ENCODE peak calls at places on chromosome 11, in five cellular contexts. U, J, X, O and D are unnamed samples.
A peak's percentile ranks its signal among the peaks of the same experiment; 100 is the strongest.

GRCh38 chr11:62088331-62088933 is 35.4 kb upstream of the INCENP start:
- DNase-seq in U (no peak), J (no peak), X (no peak), O (no peak), D (no peak)

GRCh38 chr11:126723665-126724045 is 276.9 kb downstream of the KIRREL3 start:
- DNase-seq in U (no peak), J (no peak), X (no peak), O (peak; percentile 55), D (no peak)

GRCh38 chr11:20363500-20364411 is at the start of gene HTATIP2:
- DNase-seq in U (peak; percentile 84), J (peak; percentile 85), X (no peak), O (peak; percentile 33), D (peak; percentile 91)

GRCh38 chr11:108324587-108324986 is 101.7 kb downstream of the ATM start:
- DNase-seq in U (no peak), J (no peak), X (no peak), O (peak; percentile 57), D (no peak)

GRCh38 chr11:118219696-118220095 is 5.1 kb downstream of the JAML start:
- DNase-seq in U (no peak), J (no peak), X (no peak), O (no peak), D (no peak)

GRCh38 chr11:109695696-109696095 is 273.7 kb downstream of the C11orf87 start:
- DNase-seq in U (no peak), J (no peak), X (no peak), O (peak; percentile 10), D (no peak)

GRCh38 chr11:126695293-126695692 is 305.3 kb downstream of the KIRREL3 start:
- DNase-seq in U (no peak), J (no peak), X (no peak), O (no peak), D (no peak)

GRCh38 chr11:45518096-45518852 is 147.1 kb downstream of the CHST1 start:
- DNase-seq in U (no peak), J (peak; percentile 88), X (peak; percentile 4), O (no peak), D (no peak)

GRCh38 chr11:10619281-10619680 is 50.8 kb upstream of the LYVE1 start:
- DNase-seq in U (no peak), J (no peak), X (no peak), O (no peak), D (no peak)

GRCh38 chr11:118913411-118914125 is 12.2 kb downstream of the BCL9L start:
- DNase-seq in U (no peak), J (peak; percentile 70), X (no peak), O (no peak), D (peak; percentile 77)

GRCh38 chr11:60098508-60098907 is 10.0 kb downstream of the MS4A2 start:
- DNase-seq in U (no peak), J (no peak), X (no peak), O (no peak), D (no peak)

GRCh38 chr11:1674194-1674878 is 22.7 kb upstream of the KRTAP5-6 start:
- DNase-seq in U (no peak), J (peak; percentile 37), X (no peak), O (no peak), D (no peak)

GRCh38 chr11:46983598-46983997 is 47.0 kb downstream of the CSTPP1 start:
- DNase-seq in U (peak; percentile 68), J (peak; percentile 48), X (no peak), O (no peak), D (no peak)

GRCh38 chr11:123640677-123641494 is 13.5 kb downstream of the SCN3B start:
- DNase-seq in U (peak; percentile 37), J (peak; percentile 90), X (no peak), O (peak; percentile 17), D (peak; percentile 69)

GRCh38 chr11:57711414-57712255 is at the start of gene MED19:
- DNase-seq in U (peak; percentile 90), J (peak; percentile 98), X (peak; percentile 94), O (peak; percentile 72), D (peak; percentile 95)

GRCh38 chr11:1475841-1476240 is 10.7 kb downstream of the MOB2 start:
- DNase-seq in U (no peak), J (no peak), X (no peak), O (no peak), D (no peak)

GRCh38 chr11:114563077-114563476 is 3.4 kb upstream of the NXPE1 start:
- DNase-seq in U (no peak), J (no peak), X (peak; percentile 27), O (peak; percentile 8), D (no peak)

GRCh38 chr11:103637250-103637649 is 399.2 kb upstream of the DDI1 start:
- DNase-seq in U (no peak), J (no peak), X (no peak), O (peak; percentile 55), D (no peak)

GRCh38 chr11:61024938-61025818 is 53.7 kb downstream of the CD6 start:
- DNase-seq in U (no peak), J (no peak), X (no peak), O (no peak), D (no peak)

GRCh38 chr11:45939836-45940235 is 17.4 kb downstream of the LARGE2 start:
- DNase-seq in U (no peak), J (no peak), X (no peak), O (peak; percentile 8), D (no peak)

GRCh38 chr11:32963721-32964120 is 52.0 kb upstream of the DEPDC7 start:
- DNase-seq in U (no peak), J (no peak), X (no peak), O (no peak), D (no peak)

GRCh38 chr11:60390389-60390788 is 5.9 kb upstream of the MS4A14 start:
- DNase-seq in U (no peak), J (no peak), X (no peak), O (no peak), D (no peak)

GRCh38 chr11:32575070-32575469 is 8.6 kb upstream of the EIF3M start:
- DNase-seq in U (no peak), J (no peak), X (no peak), O (no peak), D (no peak)

GRCh38 chr11:71438650-71439049 is 9.5 kb downstream of the DHCR7 start:
- DNase-seq in U (no peak), J (no peak), X (no peak), O (no peak), D (no peak)
- TF ChIP-seq CTCF in U (no peak), J (no peak), X (no peak), O (no peak), D (no peak)

DNA sequence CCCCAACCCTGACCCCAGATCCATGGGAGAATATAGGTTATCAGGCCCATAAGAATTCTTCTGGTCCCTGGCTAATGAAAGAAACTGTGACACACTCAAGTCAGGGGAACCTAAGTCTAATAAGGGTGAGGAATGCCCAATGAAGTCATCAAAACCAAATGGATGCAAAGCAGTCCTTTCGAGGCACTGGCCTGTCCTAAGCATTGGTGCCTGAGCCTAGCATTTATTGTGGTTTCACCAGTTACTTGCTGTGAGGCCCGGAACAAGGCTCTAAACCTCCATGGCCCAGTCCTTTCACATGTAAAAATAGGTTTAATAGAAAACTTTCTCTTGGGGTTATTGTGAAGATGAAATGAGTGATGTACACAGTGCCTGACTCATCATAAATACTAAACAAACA is 712.6 kb downstream of the DLG2 start:
- DNase-seq in U (no peak), J (no peak), X (no peak), O (no peak), D (no peak)
- H3K9ac ChIP-seq in U (no peak overlapping the region), J (no peak overlapping the region), X (no peak overlapping the region), O (no peak overlapping the region), D (no peak overlapping the region)

GRCh38 chr11:18321991-18322711 is at the start of the genes GTF2H1 and HPS5:
- DNase-seq in U (peak; percentile 99), J (peak; percentile 98), X (peak; percentile 98), O (peak; percentile 99), D (peak; percentile 98)

GRCh38 chr11:18321622-18321990 is 334 bp downstream of the HPS5 start:
- DNase-seq in U (no peak), J (no peak), X (no peak), O (no peak), D (no peak)

GRCh38 chr11:18319914-18320313 is 2.0 kb downstream of the HPS5 start:
- DNase-seq in U (no peak), J (no peak), X (no peak), O (no peak), D (no peak)

GRCh38 chr11:18324381-18324780 is 2.0 kb downstream of the GTF2H1 start:
- DNase-seq in U (no peak), J (no peak), X (no peak), O (no peak), D (no peak)

DNA sequence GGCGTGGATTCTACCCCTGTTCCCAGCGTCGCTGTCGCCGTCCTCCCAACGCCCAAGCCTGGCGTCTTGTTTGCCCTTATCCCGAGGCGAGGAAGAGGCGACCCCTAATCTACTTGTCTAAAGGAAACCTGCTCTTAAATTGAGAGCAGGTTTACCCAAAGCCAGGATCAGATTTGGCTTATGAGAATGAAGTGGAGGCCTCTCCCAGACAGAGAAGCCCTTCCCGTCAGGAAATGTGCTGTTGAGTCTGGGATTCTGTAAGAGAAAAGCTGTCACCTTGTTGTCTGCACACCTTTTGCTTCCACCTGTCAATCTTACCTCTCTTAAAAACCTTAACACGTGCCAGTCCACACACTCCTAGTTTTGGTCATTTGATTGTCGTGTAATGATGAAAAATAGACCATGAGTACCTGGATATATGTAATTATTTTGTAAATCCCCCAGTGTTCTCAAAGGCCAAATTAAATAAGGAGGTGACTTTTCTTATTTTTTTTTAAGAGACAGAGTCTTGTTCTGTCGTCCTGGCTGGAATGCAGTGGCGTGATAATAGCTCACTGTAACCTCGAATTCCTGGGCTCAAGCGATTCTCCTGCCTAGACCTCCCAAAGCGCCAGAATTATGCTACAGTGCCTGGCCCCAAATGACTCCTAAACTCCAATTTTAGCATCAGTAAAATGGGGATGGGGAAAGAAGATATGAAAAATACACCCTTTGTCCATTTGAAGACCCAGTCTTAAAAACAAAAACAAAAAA is 627 bp downstream of the GTF2H1 start:
- DNase-seq in U (no peak), J (no peak), X (no peak), O (no peak), D (no peak)
- H3K4me1 ChIP-seq in U (peaks cover 26% of the 10 kb centered on the region), J (peaks cover 8% of the 10 kb centered on the region), X (peaks cover 9% of the 10 kb centered on the region), O (peaks cover 4% of the 10 kb centered on the region), D (peaks cover 9% of the 10 kb centered on the region)

GRCh38 chr11:28838741-28839140 is 730.6 kb downstream of the METTL15 start:
- DNase-seq in U (no peak), J (no peak), X (no peak), O (peak; percentile 84), D (no peak)
- TF ChIP-seq CTCF in U (no peak), J (no peak), X (no peak), O (no peak), D (no peak)

GRCh38 chr11:98068251-98068650 is 952.5 kb upstream of the CNTN5 start:
- DNase-seq in U (no peak), J (no peak), X (no peak), O (no peak), D (no peak)
- H3K9ac ChIP-seq in U (no peak overlapping the region), J (no peak overlapping the region), X (no peak overlapping the region), O (no peak overlapping the region), D (no peak overlapping the region)